ENCODE peak calls at places on chromosomes 7 and 10, in eight cellular contexts. V, I, W, P, Z, X, R and D are unnamed samples.

GRCh38 chr7:137443616-137444015 is 100.1 kb upstream of the PTN start:
- DNase-seq in V (no peak), I (no peak), W (no peak), P (peak; percentile 93), Z (peak; percentile 21), X (peak; percentile 66), R (no peak), D (no peak)

GRCh38 chr7:151769189-151769821 is 107.6 kb downstream of the PRKAG2 start:
- DNase-seq in V (peak; percentile 68), I (no peak), W (no peak), P (no peak), Z (no peak), X (no peak), R (no peak), D (no peak)

GRCh38 chr7:2521341-2521745 is 1.8 kb downstream of the LFNG start:
- DNase-seq in V (peak; percentile 42), I (no peak), W (no peak), P (peak; percentile 37), Z (no peak), X (no peak), R (no peak), D (no peak)

GRCh38 chr7:18580945-18581344 is 85.4 kb downstream of the HDAC9 start:
- DNase-seq in V (no peak), I (no peak), W (no peak), P (no peak), Z (no peak), X (no peak), R (no peak), D (no peak)

GRCh38 chr7:94174375-94174774 is 170.2 kb upstream of the BET1 start:
- DNase-seq in V (no peak), I (no peak), W (no peak), P (no peak), Z (no peak), X (no peak), R (no peak), D (no peak)

GRCh38 chr7:132463922-132464321 is 112.3 kb downstream of the PLXNA4 start:
- DNase-seq in V (no peak), I (no peak), W (no peak), P (no peak), Z (no peak), X (no peak), R (no peak), D (no peak)

GRCh38 chr7:157253850-157254249 is 83.0 kb upstream of the DNAJB6 start:
- DNase-seq in V (no peak), I (no peak), W (no peak), P (no peak), Z (no peak), X (no peak), R (no peak), D (peak; percentile 62)

GRCh38 chr7:70797109-70797514 is 334.8 kb upstream of the GALNT17 start:
- DNase-seq in V (no peak), I (no peak), W (no peak), P (no peak), Z (no peak), X (no peak), R (no peak), D (no peak)

GRCh38 chr7:101678713-101679112 is 49.6 kb upstream of the MYL10 start:
- DNase-seq in V (no peak), I (no peak), W (no peak), P (peak; percentile 95), Z (peak; percentile 55), X (peak; percentile 84), R (no peak), D (no peak)

GRCh38 chr10:97659589-97659988 is 19.1 kb downstream of the PI4K2A start:
- DNase-seq in V (no peak), I (no peak), W (no peak), P (no peak), Z (no peak), X (peak; percentile 63), R (peak; percentile 89), D (no peak)

GRCh38 chr10:78959217-78959616 is 109.5 kb upstream of the ZMIZ1 start:
- DNase-seq in V (no peak), I (no peak), W (no peak), P (no peak), Z (no peak), X (no peak), R (no peak), D (no peak)

GRCh38 chr7:16347461-16348192 is 73.7 kb downstream of the CRPPA start:
- DNase-seq in V (no peak), I (no peak), W (no peak), P (peak; percentile 75), Z (no peak), X (peak; percentile 19), R (no peak), D (no peak)